ENCODE peak calls at places on chromosomes 16 and 17, in seven cellular contexts. One of them, this sample, is unnamed.

GRCh38 chr17:61206922-61207321 is 192.7 kb upstream of the TBX2 start:
- DNase-seq in nephron progenitor cell: no peak
- DNase-seq in HuH-7.5: no peak
- DNase-seq in fibroblast of the conjunctiva: no peak
- DNase-seq in EL: no peak
- DNase-seq in ascending aorta: no peak
- DNase-seq in central memory CD4-positive, alpha-beta T cell: no peak
- DNase-seq in this sample: no peak

GRCh38 chr17:33939959-33940358 is 315.1 kb upstream of the CCL2 start:
- DNase-seq in central memory CD4-positive, alpha-beta T cell: no peak
- DNase-seq in fibroblast of the conjunctiva: no peak
- DNase-seq in HuH-7.5: no peak
- DNase-seq in ascending aorta: no peak
- DNase-seq in EL: no peak
- DNase-seq in nephron progenitor cell: no peak
- DNase-seq in this sample: no peak

GRCh38 chr16:50602531-50603205 is 54.5 kb downstream of the NKD1 start:
- DNase-seq in EL: no peak
- DNase-seq in HuH-7.5: no peak
- DNase-seq in nephron progenitor cell: no peak
- DNase-seq in ascending aorta: no peak
- DNase-seq in fibroblast of the conjunctiva: no peak
- DNase-seq in central memory CD4-positive, alpha-beta T cell: peak
- DNase-seq in this sample: peak

GRCh38 chr17:3915642-3916012 is 638 bp downstream of the P2RX1 start:
- DNase-seq in nephron progenitor cell: no peak
- DNase-seq in ascending aorta: no peak
- DNase-seq in fibroblast of the conjunctiva: no peak
- DNase-seq in EL: no peak
- DNase-seq in central memory CD4-positive, alpha-beta T cell: no peak
- DNase-seq in HuH-7.5: no peak
- DNase-seq in this sample: no peak

GRCh38 chr17:58186591-58186990 is 5.9 kb upstream of the EPX start:
- DNase-seq in nephron progenitor cell: no peak
- DNase-seq in ascending aorta: no peak
- DNase-seq in central memory CD4-positive, alpha-beta T cell: no peak
- DNase-seq in EL: no peak
- DNase-seq in fibroblast of the conjunctiva: no peak
- DNase-seq in HuH-7.5: no peak
- DNase-seq in this sample: no peak

GRCh38 chr17:64778367-64779290 is 116.5 kb upstream of the SMURF2 start:
- DNase-seq in central memory CD4-positive, alpha-beta T cell: no peak
- DNase-seq in ascending aorta: no peak
- DNase-seq in fibroblast of the conjunctiva: no peak
- DNase-seq in HuH-7.5: peak
- DNase-seq in nephron progenitor cell: peak
- DNase-seq in EL: no peak
- DNase-seq in this sample: no peak

GRCh38 chr17:8226536-8227237 is 16.3 kb upstream of the AURKB start:
- DNase-seq in HuH-7.5: no peak
- DNase-seq in EL: peak
- DNase-seq in nephron progenitor cell: peak
- DNase-seq in ascending aorta: peak
- DNase-seq in central memory CD4-positive, alpha-beta T cell: no peak
- DNase-seq in fibroblast of the conjunctiva: peak
- DNase-seq in this sample: no peak

GRCh38 chr16:1960665-1961630 is 1.6 kb downstream of the NDUFB10 start:
- DNase-seq in EL: peak
- DNase-seq in fibroblast of the conjunctiva: no peak
- DNase-seq in central memory CD4-positive, alpha-beta T cell: peak
- DNase-seq in HuH-7.5: no peak
- DNase-seq in nephron progenitor cell: no peak
- DNase-seq in ascending aorta: no peak
- DNase-seq in this sample: peak

GRCh38 chr17:82003411-82004381 is 19.0 kb downstream of the CENPX start:
- DNase-seq in fibroblast of the conjunctiva: peak
- DNase-seq in central memory CD4-positive, alpha-beta T cell: no peak
- DNase-seq in nephron progenitor cell: peak
- DNase-seq in HuH-7.5: peak
- DNase-seq in EL: peak
- DNase-seq in ascending aorta: peak
- DNase-seq in this sample: no peak